ENCODE peak calls at places on chromosomes 6 and 20, in four cellular contexts. One of them, this sample, is unnamed.

GRCh38 chr20:23153696-23154341 is 67.7 kb upstream of the CD93 start:
- DNase-seq in AG10803: no peak
- DNase-seq in spleen: no peak
- DNase-seq in BJ: no peak
- DNase-seq in this sample: no peak

GRCh38 chr6:155021680-155022079 is 26.6 kb downstream of the TIAM2 start:
- DNase-seq in AG10803: no peak
- DNase-seq in spleen: no peak
- DNase-seq in BJ: no peak
- DNase-seq in this sample: no peak

GRCh38 chr20:3758566-3758965 is 9.0 kb downstream of the ADISSP start:
- DNase-seq in AG10803: no peak
- DNase-seq in spleen: no peak
- DNase-seq in BJ: no peak
- DNase-seq in this sample: no peak

GRCh38 chr6:133973109-133973971 is 20.3 kb downstream of the TBPL1 start:
- DNase-seq in AG10803: peak
- DNase-seq in spleen: no peak
- DNase-seq in BJ: no peak
- DNase-seq in this sample: no peak

GRCh38 chr20:47191074-47191673 is 165.3 kb downstream of the ZMYND8 start:
- DNase-seq in AG10803: no peak
- DNase-seq in spleen: no peak
- DNase-seq in BJ: no peak
- DNase-seq in this sample: peak

GRCh38 chr6:78347191-78347916 is 520.0 kb upstream of the IRAK1BP1 start:
- DNase-seq in AG10803: no peak
- DNase-seq in spleen: no peak
- DNase-seq in BJ: no peak
- DNase-seq in this sample: no peak

GRCh38 chr6:43825187-43826115 is 55.4 kb downstream of the VEGFA start:
- DNase-seq in AG10803: no peak
- DNase-seq in spleen: no peak
- DNase-seq in BJ: no peak
- DNase-seq in this sample: no peak

GRCh38 chr6:13099771-13100170 is 228.6 kb downstream of the TBC1D7 start:
- DNase-seq in AG10803: no peak
- DNase-seq in spleen: no peak
- DNase-seq in BJ: no peak
- DNase-seq in this sample: no peak

GRCh38 chr20:24838551-24839530 is 110.2 kb upstream of the CST7 start:
- DNase-seq in AG10803: peak
- DNase-seq in spleen: no peak
- DNase-seq in BJ: no peak
- DNase-seq in this sample: no peak

GRCh38 chr20:4957939-4958362 is 43.4 kb downstream of the SLC23A2 start:
- DNase-seq in AG10803: peak
- DNase-seq in spleen: no peak
- DNase-seq in BJ: no peak
- DNase-seq in this sample: peak

GRCh38 chr6:72554761-72555221 is 67.1 kb upstream of the KCNQ5 start:
- DNase-seq in AG10803: peak
- DNase-seq in spleen: no peak
- DNase-seq in BJ: no peak
- DNase-seq in this sample: no peak

GRCh38 chr6:113969888-113970807 is 800 bp downstream of the HDAC2 start:
- DNase-seq in AG10803: peak
- DNase-seq in spleen: peak
- DNase-seq in BJ: no peak
- DNase-seq in this sample: no peak

GRCh38 chr20:33893314-33893713 is 82.2 kb downstream of the CHMP4B start:
- DNase-seq in AG10803: peak
- DNase-seq in spleen: no peak
- DNase-seq in BJ: no peak
- DNase-seq in this sample: no peak

GRCh38 chr20:36154696-36155628 is at the start of gene EPB41L1:
- DNase-seq in AG10803: no peak
- DNase-seq in spleen: no peak
- DNase-seq in BJ: no peak
- DNase-seq in this sample: no peak

GRCh38 chr6:21596379-21597242 is 3.1 kb downstream of the SOX4 start:
- DNase-seq in AG10803: peak
- DNase-seq in spleen: peak
- DNase-seq in BJ: no peak
- DNase-seq in this sample: no peak

GRCh38 chr20:10792291-10792690 is 118.5 kb upstream of the JAG1 start:
- DNase-seq in AG10803: no peak
- DNase-seq in spleen: no peak
- DNase-seq in BJ: no peak
- DNase-seq in this sample: no peak

GRCh38 chr6:3386374-3386857 is 70.4 kb downstream of the SLC22A23 start:
- DNase-seq in AG10803: no peak
- DNase-seq in spleen: no peak
- DNase-seq in BJ: no peak
- DNase-seq in this sample: no peak

GRCh38 chr6:45929421-45930361 is 86.0 kb downstream of the CLIC5 start:
- DNase-seq in AG10803: no peak
- DNase-seq in spleen: no peak
- DNase-seq in BJ: no peak
- DNase-seq in this sample: no peak

GRCh38 chr6:164897523-164898094 is 411.8 kb downstream of the C6orf118 start:
- DNase-seq in AG10803: no peak
- DNase-seq in spleen: no peak
- DNase-seq in BJ: no peak
- DNase-seq in this sample: no peak

GRCh38 chr6:44043036-44043478 is 84.2 kb downstream of the MRPL14 start:
- DNase-seq in AG10803: peak
- DNase-seq in spleen: no peak
- DNase-seq in BJ: no peak
- DNase-seq in this sample: no peak

GRCh38 chr6:163764565-163764964 is 350.0 kb downstream of the QKI start:
- DNase-seq in AG10803: no peak
- DNase-seq in spleen: no peak
- DNase-seq in BJ: no peak
- DNase-seq in this sample: no peak

GRCh38 chr20:40397483-40397882 is 291.6 kb downstream of the MAFB start:
- DNase-seq in AG10803: no peak
- DNase-seq in spleen: no peak
- DNase-seq in BJ: no peak
- DNase-seq in this sample: no peak

GRCh38 chr20:24995741-24996448 is 3.3 kb upstream of the APMAP start:
- DNase-seq in AG10803: no peak
- DNase-seq in spleen: peak
- DNase-seq in BJ: no peak
- DNase-seq in this sample: no peak

GRCh38 chr6:160790028-160790792 is 88.2 kb downstream of the PLG start:
- DNase-seq in AG10803: peak
- DNase-seq in spleen: no peak
- DNase-seq in BJ: no peak
- DNase-seq in this sample: no peak

GRCh38 chr20:13990465-13990864 is at the start of gene SEL1L2:
- DNase-seq in AG10803: no peak
- DNase-seq in spleen: no peak
- DNase-seq in BJ: no peak
- DNase-seq in this sample: no peak

DNA sequence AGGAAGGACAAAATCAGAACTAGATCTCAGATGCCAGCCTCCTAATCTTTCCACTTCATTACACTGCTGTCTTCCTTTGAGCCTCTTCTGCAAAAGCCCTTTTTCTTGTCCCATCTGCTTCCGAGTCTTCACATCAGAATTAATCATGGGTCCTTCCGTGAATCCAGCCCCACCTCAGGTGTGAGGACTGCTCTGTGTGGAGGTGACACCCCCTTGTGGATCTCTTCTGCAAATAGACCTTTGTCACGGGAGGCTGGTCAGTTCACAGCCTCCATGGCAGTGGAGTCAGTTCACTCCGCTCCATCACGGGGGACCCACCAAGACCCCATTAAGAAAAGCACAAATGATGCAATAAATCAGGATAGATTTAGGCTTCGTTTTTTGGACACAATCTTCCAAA is 171.1 kb downstream of the ADAT2 start:
- DNase-seq in AG10803: no peak
- DNase-seq in spleen: no peak
- DNase-seq in BJ: no peak
- DNase-seq in this sample: no peak
- TF ChIP-seq CTCF in AG10803: peak
- TF ChIP-seq CTCF in spleen: no peak
- TF ChIP-seq CTCF in BJ: peak
- TF ChIP-seq CTCF in this sample: peak

GRCh38 chr20:58839474-58839874 is 11.2 kb downstream of the GNAS-AS1 start:
- DNase-seq in AG10803: no peak
- DNase-seq in spleen: peak
- DNase-seq in BJ: no peak
- DNase-seq in this sample: no peak
- H3K4me3 ChIP-seq in AG10803: no peak
- H3K4me3 ChIP-seq in spleen: no peak
- H3K4me3 ChIP-seq in BJ: no peak
- H3K4me3 ChIP-seq in this sample: no peak

DNA sequence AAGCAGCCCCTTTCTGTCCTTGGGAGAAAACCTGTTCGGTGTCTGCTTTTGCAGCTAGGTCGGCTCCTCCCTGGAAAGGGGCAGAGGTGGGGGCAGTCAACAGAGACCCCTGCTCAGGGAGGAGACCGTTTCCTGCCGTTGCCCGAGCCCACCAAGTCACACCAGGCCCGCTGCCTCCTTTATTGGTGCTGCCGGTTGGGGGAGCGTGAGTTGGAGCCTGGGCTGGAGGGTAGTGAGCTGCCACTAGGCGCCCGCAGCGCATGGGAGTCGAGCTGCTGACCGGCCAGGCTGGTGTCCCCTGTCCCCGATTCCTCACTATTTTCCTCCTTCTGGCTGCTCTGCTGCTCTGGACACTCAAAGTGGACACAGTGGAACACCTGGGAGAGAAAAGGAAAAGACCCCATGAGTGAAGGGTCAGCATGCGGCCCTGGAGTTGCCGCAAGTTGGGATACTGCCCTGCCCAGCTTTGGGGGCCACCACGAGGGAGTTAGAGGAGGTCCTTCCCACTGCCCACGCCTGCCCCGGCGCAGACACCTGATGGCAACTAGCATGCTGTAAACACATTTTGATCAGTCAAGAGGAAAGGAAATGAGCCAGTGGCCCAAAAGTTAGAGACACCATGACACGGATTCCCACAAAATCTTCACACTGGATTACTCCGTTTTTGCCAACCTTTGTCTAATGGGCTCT is 355.4 kb downstream of the ZFAND3 start:
- DNase-seq in AG10803: no peak
- DNase-seq in spleen: no peak
- DNase-seq in BJ: no peak
- DNase-seq in this sample: no peak
- TF ChIP-seq CTCF in AG10803: no peak
- TF ChIP-seq CTCF in spleen: no peak
- TF ChIP-seq CTCF in BJ: no peak
- TF ChIP-seq CTCF in this sample: no peak

GRCh38 chr6:89615882-89616281 is 22.7 kb downstream of the LYRM2 start:
- DNase-seq in AG10803: no peak
- DNase-seq in spleen: no peak
- DNase-seq in BJ: no peak
- DNase-seq in this sample: no peak

GRCh38 chr6:89611666-89612065 is 26.9 kb downstream of the LYRM2 start:
- DNase-seq in AG10803: peak
- DNase-seq in spleen: no peak
- DNase-seq in BJ: no peak
- DNase-seq in this sample: peak

GRCh38 chr6:89612121-89612520 is 26.4 kb downstream of the LYRM2 start:
- DNase-seq in AG10803: no peak
- DNase-seq in spleen: no peak
- DNase-seq in BJ: no peak
- DNase-seq in this sample: no peak

GRCh38 chr6:89616531-89616930 is 22.0 kb downstream of the LYRM2 start:
- DNase-seq in AG10803: no peak
- DNase-seq in spleen: no peak
- DNase-seq in BJ: no peak
- DNase-seq in this sample: no peak

DNA sequence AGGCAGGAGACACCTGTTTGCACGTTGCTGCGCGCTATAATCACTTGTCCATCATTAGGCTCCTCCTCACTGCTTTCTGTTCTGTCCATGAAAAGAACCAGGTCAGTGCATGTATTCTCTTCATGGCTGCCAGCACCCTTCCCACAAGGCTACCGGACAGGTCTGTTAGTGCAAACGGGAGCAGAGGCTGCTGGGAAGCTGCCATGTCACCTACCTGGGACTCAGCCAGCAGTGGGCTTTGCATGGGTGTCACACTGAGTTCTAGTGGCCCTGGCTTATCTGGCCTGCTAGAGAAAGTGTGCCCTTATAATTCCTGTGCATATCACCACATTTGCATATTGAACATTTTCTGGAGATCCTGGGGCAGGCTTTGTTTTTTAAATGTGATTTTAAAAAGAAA is 24.8 kb downstream of the LYRM2 start:
- DNase-seq in AG10803: no peak
- DNase-seq in spleen: no peak
- DNase-seq in BJ: no peak
- DNase-seq in this sample: no peak
- H3K4me3 ChIP-seq in AG10803: no peak
- H3K4me3 ChIP-seq in spleen: no peak
- H3K4me3 ChIP-seq in BJ: no peak
- H3K4me3 ChIP-seq in this sample: no peak

DNA sequence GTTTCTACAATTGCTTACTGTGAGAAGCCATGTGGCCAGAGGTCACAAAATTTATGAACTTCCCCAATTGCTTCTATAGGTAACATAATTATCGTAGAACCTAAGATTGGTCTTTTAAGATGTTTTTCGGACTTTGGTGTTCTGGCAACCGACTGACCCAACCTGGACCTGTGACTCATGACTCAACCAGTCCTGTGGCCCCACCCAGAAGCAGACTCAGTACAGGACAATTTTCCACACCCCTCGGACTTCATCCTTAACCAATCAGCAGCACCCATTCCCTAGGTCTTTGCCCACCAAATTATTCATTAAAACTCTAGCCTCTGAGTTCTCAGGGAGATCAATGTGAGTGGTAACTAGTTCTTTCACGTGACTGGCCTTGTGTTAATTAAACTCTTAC is 26.4 kb upstream of the AKAP12 start:
- DNase-seq in AG10803: no peak
- DNase-seq in spleen: no peak
- DNase-seq in BJ: no peak
- DNase-seq in this sample: no peak
- TF ChIP-seq CTCF in AG10803: no peak
- TF ChIP-seq CTCF in spleen: no peak
- TF ChIP-seq CTCF in BJ: no peak
- TF ChIP-seq CTCF in this sample: no peak

GRCh38 chr6:170152111-170152926 is 138.6 kb downstream of the DLL1 start:
- DNase-seq in AG10803: no peak
- DNase-seq in spleen: peak
- DNase-seq in BJ: no peak
- DNase-seq in this sample: peak
- H3K4me3 ChIP-seq in AG10803: no peak
- H3K4me3 ChIP-seq in spleen: no peak
- H3K4me3 ChIP-seq in BJ: no peak
- H3K4me3 ChIP-seq in this sample: no peak